ENCODE peak calls at places on chromosome 10, in five cellular contexts. One of them, this sample, is unnamed.

GRCh38 chr10:131003455-131003854 is 308.1 kb downstream of the TCERG1L start:
- DNase-seq in OCI-LY7: no peak
- DNase-seq in NCI-H2171: no peak
- DNase-seq in IMR-90: no peak
- DNase-seq in mesothelial cell of epicardium: no peak
- DNase-seq in this sample: no peak

GRCh38 chr10:116263870-116264269 is 9.1 kb downstream of the GFRA1 start:
- DNase-seq in OCI-LY7: no peak
- DNase-seq in NCI-H2171: no peak
- DNase-seq in IMR-90: peak
- DNase-seq in mesothelial cell of epicardium: no peak
- DNase-seq in this sample: no peak

GRCh38 chr10:125694874-125695273 is 11.9 kb upstream of the TEX36 start:
- DNase-seq in OCI-LY7: no peak
- DNase-seq in NCI-H2171: no peak
- DNase-seq in IMR-90: peak
- DNase-seq in mesothelial cell of epicardium: no peak
- DNase-seq in this sample: no peak

GRCh38 chr10:98790817-98791216 is 344.1 kb upstream of the HPS1 start:
- DNase-seq in OCI-LY7: peak
- DNase-seq in NCI-H2171: no peak
- DNase-seq in IMR-90: peak
- DNase-seq in mesothelial cell of epicardium: no peak
- DNase-seq in this sample: no peak

GRCh38 chr10:104230490-104230889 is 1.7 kb downstream of the CFAP43 start:
- DNase-seq in OCI-LY7: no peak
- DNase-seq in NCI-H2171: no peak
- DNase-seq in IMR-90: no peak
- DNase-seq in mesothelial cell of epicardium: no peak
- DNase-seq in this sample: no peak

GRCh38 chr10:92720306-92721165 is 30.8 kb downstream of the HHEX start:
- DNase-seq in OCI-LY7: peak
- DNase-seq in NCI-H2171: peak
- DNase-seq in IMR-90: no peak
- DNase-seq in mesothelial cell of epicardium: no peak
- DNase-seq in this sample: no peak

GRCh38 chr10:70898687-70899086 is 10.3 kb upstream of the PCBD1 start:
- DNase-seq in OCI-LY7: no peak
- DNase-seq in NCI-H2171: no peak
- DNase-seq in IMR-90: no peak
- DNase-seq in mesothelial cell of epicardium: no peak
- DNase-seq in this sample: no peak

GRCh38 chr10:133242611-133243356 is 5.1 kb downstream of the VENTX start:
- DNase-seq in OCI-LY7: no peak
- DNase-seq in NCI-H2171: no peak
- DNase-seq in IMR-90: peak
- DNase-seq in mesothelial cell of epicardium: no peak
- DNase-seq in this sample: no peak

GRCh38 chr10:35885076-35885475 is 243.0 kb upstream of the FZD8 start:
- DNase-seq in OCI-LY7: no peak
- DNase-seq in NCI-H2171: no peak
- DNase-seq in IMR-90: no peak
- DNase-seq in mesothelial cell of epicardium: no peak
- DNase-seq in this sample: no peak

GRCh38 chr10:78914502-78915330 is 154.1 kb upstream of the ZMIZ1 start:
- DNase-seq in OCI-LY7: peak
- DNase-seq in NCI-H2171: no peak
- DNase-seq in IMR-90: no peak
- DNase-seq in mesothelial cell of epicardium: no peak
- DNase-seq in this sample: no peak

GRCh38 chr10:112906945-112907344 is 43.1 kb upstream of the TCF7L2 start:
- DNase-seq in OCI-LY7: no peak
- DNase-seq in NCI-H2171: no peak
- DNase-seq in IMR-90: no peak
- DNase-seq in mesothelial cell of epicardium: no peak
- DNase-seq in this sample: no peak

GRCh38 chr10:127886371-127887051 is 6.2 kb downstream of the CLRN3 start:
- DNase-seq in OCI-LY7: no peak
- DNase-seq in NCI-H2171: no peak
- DNase-seq in IMR-90: no peak
- DNase-seq in mesothelial cell of epicardium: no peak
- DNase-seq in this sample: no peak

GRCh38 chr10:99364125-99364524 is 35.0 kb downstream of the CNNM1 start:
- DNase-seq in OCI-LY7: no peak
- DNase-seq in NCI-H2171: no peak
- DNase-seq in IMR-90: peak
- DNase-seq in mesothelial cell of epicardium: no peak
- DNase-seq in this sample: no peak

GRCh38 chr10:103053659-103054581 is 135.8 kb downstream of the CNNM2 start:
- DNase-seq in OCI-LY7: no peak
- DNase-seq in NCI-H2171: no peak
- DNase-seq in IMR-90: peak
- DNase-seq in mesothelial cell of epicardium: no peak
- DNase-seq in this sample: peak

GRCh38 chr10:126770809-126771208 is 100.3 kb upstream of the C10orf90 start:
- DNase-seq in OCI-LY7: no peak
- DNase-seq in NCI-H2171: no peak
- DNase-seq in IMR-90: no peak
- DNase-seq in mesothelial cell of epicardium: no peak
- DNase-seq in this sample: peak

GRCh38 chr10:93995182-93995581 is 1.5 kb downstream of the PLCE1 start:
- DNase-seq in OCI-LY7: no peak
- DNase-seq in NCI-H2171: no peak
- DNase-seq in IMR-90: no peak
- DNase-seq in mesothelial cell of epicardium: no peak
- DNase-seq in this sample: no peak

GRCh38 chr10:25174461-25175230 is at the start of gene GPR158:
- DNase-seq in OCI-LY7: no peak
- DNase-seq in NCI-H2171: peak
- DNase-seq in IMR-90: peak
- DNase-seq in mesothelial cell of epicardium: peak
- DNase-seq in this sample: peak

GRCh38 chr10:79052311-79053080 is 16.3 kb upstream of the ZMIZ1 start:
- DNase-seq in OCI-LY7: peak
- DNase-seq in NCI-H2171: peak
- DNase-seq in IMR-90: no peak
- DNase-seq in mesothelial cell of epicardium: no peak
- DNase-seq in this sample: peak

GRCh38 chr10:11825796-11826414 is 2.7 kb downstream of the PROSER2 start:
- DNase-seq in OCI-LY7: no peak
- DNase-seq in NCI-H2171: no peak
- DNase-seq in IMR-90: no peak
- DNase-seq in mesothelial cell of epicardium: no peak
- DNase-seq in this sample: no peak

GRCh38 chr10:58064714-58065528 is 202.8 kb downstream of the IPMK start:
- DNase-seq in OCI-LY7: peak
- DNase-seq in NCI-H2171: peak
- DNase-seq in IMR-90: peak
- DNase-seq in mesothelial cell of epicardium: no peak
- DNase-seq in this sample: peak

GRCh38 chr10:77505431-77506334 is 131.9 kb downstream of the KCNMA1 start:
- DNase-seq in OCI-LY7: no peak
- DNase-seq in NCI-H2171: no peak
- DNase-seq in IMR-90: peak
- DNase-seq in mesothelial cell of epicardium: no peak
- DNase-seq in this sample: no peak

GRCh38 chr10:110774069-110775021 is 97.4 kb upstream of the PDCD4 start:
- DNase-seq in OCI-LY7: no peak
- DNase-seq in NCI-H2171: no peak
- DNase-seq in IMR-90: peak
- DNase-seq in mesothelial cell of epicardium: no peak
- DNase-seq in this sample: no peak

GRCh38 chr10:5948999-5949759 is 28.2 kb downstream of the IL15RA start:
- DNase-seq in OCI-LY7: peak
- DNase-seq in NCI-H2171: no peak
- DNase-seq in IMR-90: peak
- DNase-seq in mesothelial cell of epicardium: no peak
- DNase-seq in this sample: no peak

GRCh38 chr10:123640016-123640535 is 26.1 kb upstream of the GPR26 start:
- DNase-seq in OCI-LY7: no peak
- DNase-seq in NCI-H2171: no peak
- DNase-seq in IMR-90: no peak
- DNase-seq in mesothelial cell of epicardium: no peak
- DNase-seq in this sample: no peak

GRCh38 chr10:48518412-48518811 is 86.5 kb downstream of the ARHGAP22 start:
- DNase-seq in OCI-LY7: no peak
- DNase-seq in NCI-H2171: no peak
- DNase-seq in IMR-90: no peak
- DNase-seq in mesothelial cell of epicardium: no peak
- DNase-seq in this sample: no peak

GRCh38 chr10:123928427-123928826 is 36.8 kb upstream of the CPXM2 start:
- DNase-seq in OCI-LY7: no peak
- DNase-seq in NCI-H2171: no peak
- DNase-seq in IMR-90: no peak
- DNase-seq in mesothelial cell of epicardium: no peak
- DNase-seq in this sample: no peak

GRCh38 chr10:114332301-114332797 is 72.0 kb downstream of the AFAP1L2 start:
- DNase-seq in OCI-LY7: no peak
- DNase-seq in NCI-H2171: no peak
- DNase-seq in IMR-90: no peak
- DNase-seq in mesothelial cell of epicardium: no peak
- DNase-seq in this sample: no peak

GRCh38 chr10:42864575-42864974 is 82.0 kb downstream of the BMS1 start:
- DNase-seq in OCI-LY7: peak
- DNase-seq in NCI-H2171: no peak
- DNase-seq in IMR-90: peak
- DNase-seq in mesothelial cell of epicardium: no peak
- DNase-seq in this sample: no peak

GRCh38 chr10:78756604-78757442 is 311.9 kb upstream of the ZMIZ1 start:
- DNase-seq in OCI-LY7: no peak
- DNase-seq in NCI-H2171: no peak
- DNase-seq in IMR-90: peak
- DNase-seq in mesothelial cell of epicardium: no peak
- DNase-seq in this sample: no peak

GRCh38 chr10:90227786-90228185 is 526.4 kb downstream of the KIF20B start:
- DNase-seq in OCI-LY7: no peak
- DNase-seq in NCI-H2171: no peak
- DNase-seq in IMR-90: no peak
- DNase-seq in mesothelial cell of epicardium: no peak
- DNase-seq in this sample: no peak

GRCh38 chr10:47349516-47349915 is 1.4 kb downstream of the RBP3 start:
- DNase-seq in OCI-LY7: no peak
- DNase-seq in NCI-H2171: no peak
- DNase-seq in IMR-90: no peak
- DNase-seq in mesothelial cell of epicardium: no peak
- DNase-seq in this sample: no peak